ENCODE peak calls at places on chromosome 16, in ten cellular contexts. Q is omental fat pad, T is neural progenitor cell, Y is right lobe of liver, A is HCT116, U is psoas muscle, V is cardiac fibroblast, N is progenitor cell of endocrine pancreas, O is Caco-2, K is MCF 10A. H is an unnamed sample.

GRCh38 chr16:68289621-68290329 is 21.0 kb downstream of the SLC7A6OS start:
- DNase-seq in Q (no peak), T (no peak), Y (no peak), A (no peak), U (no peak), V (peak), N (no peak), O (no peak), K (no peak), H (no peak)

GRCh38 chr16:48182979-48183537 is 27.3 kb upstream of the ABCC12 start:
- DNase-seq in Q (no peak), T (no peak), Y (no peak), A (no peak), U (no peak), V (no peak), N (no peak), O (no peak), K (no peak), H (no peak)

GRCh38 chr16:56851671-56852400 is 13.2 kb upstream of the SLC12A3 start:
- DNase-seq in Q (no peak), T (peak), Y (peak), A (no peak), U (no peak), V (peak), N (no peak), O (no peak), K (no peak), H (no peak)

GRCh38 chr16:1108299-1109252 is 12.5 kb upstream of the C1QTNF8 start:
- DNase-seq in Q (no peak), T (no peak), Y (peak), A (no peak), U (peak), V (peak), N (no peak), O (no peak), K (peak), H (no peak)

GRCh38 chr16:88804552-88805339 is 1.2 kb downstream of the CDT1 start:
- DNase-seq in Q (no peak), T (no peak), Y (no peak), A (no peak), U (no peak), V (no peak), N (no peak), O (peak), K (peak), H (peak)

GRCh38 chr16:7849891-7850290 is 517.2 kb downstream of the RBFOX1 start:
- DNase-seq in Q (no peak), T (no peak), Y (no peak), A (no peak), U (no peak), V (no peak), N (no peak), O (no peak), K (no peak), H (no peak)

GRCh38 chr16:3171181-3171854 is 16.7 kb upstream of the OR1F1 start:
- DNase-seq in Q (no peak), T (peak), Y (peak), A (no peak), U (no peak), V (no peak), N (no peak), O (no peak), K (no peak), H (no peak)

GRCh38 chr16:69396187-69397061 is 10.6 kb upstream of the TERF2 start:
- DNase-seq in Q (peak), T (peak), Y (no peak), A (peak), U (peak), V (peak), N (peak), O (peak), K (peak), H (peak)

GRCh38 chr16:70250748-70251650 is 741 bp downstream of the EXOSC6 start:
- DNase-seq in Q (no peak), T (peak), Y (peak), A (no peak), U (peak), V (peak), N (no peak), O (peak), K (peak), H (peak)

GRCh38 chr16:681746-682427 is 1.7 kb downstream of the STUB1 start:
- DNase-seq in Q (no peak), T (no peak), Y (no peak), A (no peak), U (no peak), V (peak), N (no peak), O (no peak), K (peak), H (no peak)

GRCh38 chr16:66275795-66276428 is 90.6 kb upstream of the CDH5 start:
- DNase-seq in Q (no peak), T (peak), Y (no peak), A (peak), U (no peak), V (peak), N (peak), O (peak), K (peak), H (peak)

GRCh38 chr16:28477311-28477920 is 5.3 kb upstream of the NPIPB7 start:
- DNase-seq in Q (no peak), T (no peak), Y (no peak), A (no peak), U (no peak), V (no peak), N (no peak), O (no peak), K (no peak), H (no peak)

GRCh38 chr16:1103649-1104005 is 7.6 kb upstream of the C1QTNF8 start:
- DNase-seq in Q (no peak), T (no peak), Y (no peak), A (no peak), U (no peak), V (no peak), N (no peak), O (no peak), K (no peak), H (no peak)

GRCh38 chr16:57859331-57859730 is 57.0 kb upstream of the KIFC3 start:
- DNase-seq in Q (no peak), T (peak), Y (no peak), A (peak), U (no peak), V (peak), N (no peak), O (peak), K (peak), H (peak)

DNA sequence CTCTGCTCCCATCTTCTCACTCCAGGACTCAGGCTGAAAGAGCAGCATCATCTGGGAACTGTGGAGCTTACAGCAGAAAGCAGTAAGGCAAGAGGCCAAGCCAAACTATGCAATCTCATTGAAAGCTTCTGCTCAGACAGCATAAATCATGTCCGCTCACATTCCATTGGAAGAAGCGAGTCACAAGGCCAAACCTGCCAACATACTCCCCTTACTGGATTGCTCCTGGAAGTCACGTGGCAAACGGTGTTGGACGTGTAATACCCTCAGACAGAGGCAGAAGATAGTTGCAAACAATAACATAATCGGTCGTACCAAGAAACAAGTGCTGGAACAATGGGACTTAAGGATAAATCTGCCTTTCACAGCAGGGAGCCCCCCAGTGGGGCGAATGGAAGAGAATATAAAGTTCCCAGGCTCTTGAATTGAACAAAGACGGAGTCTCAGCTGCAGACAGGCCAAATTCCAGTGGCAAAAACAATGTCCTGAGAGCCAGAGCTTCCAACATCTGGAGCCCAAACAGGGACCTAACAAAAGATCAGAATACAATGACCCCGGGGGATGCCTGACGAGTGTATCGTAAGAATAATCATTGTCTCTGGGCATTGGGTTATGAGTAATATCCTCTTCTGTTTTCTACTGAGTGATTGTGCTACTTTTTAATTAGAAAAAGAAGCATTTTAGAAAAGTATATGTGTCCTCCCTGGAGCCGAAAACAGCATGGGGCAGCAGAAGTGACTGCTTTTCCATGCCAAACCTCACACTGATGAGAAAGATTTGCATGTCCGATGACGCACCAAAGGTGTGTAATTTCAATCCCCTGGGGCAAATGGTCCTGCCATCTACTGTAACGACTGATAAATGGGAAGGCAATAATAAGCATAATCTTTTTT is 68.4 kb downstream of the CMC2 start:
- DNase-seq in Q (no peak), T (peak), Y (no peak), A (peak), U (peak), V (peak), N (no peak), O (peak), K (peak), H (no peak)
- TF ChIP-seq CTCF in Q (no peak), T (no peak), Y (no peak), A (no peak), U (no peak), V (no peak), N (no peak), O (no peak), K (no peak), H (no peak)

DNA sequence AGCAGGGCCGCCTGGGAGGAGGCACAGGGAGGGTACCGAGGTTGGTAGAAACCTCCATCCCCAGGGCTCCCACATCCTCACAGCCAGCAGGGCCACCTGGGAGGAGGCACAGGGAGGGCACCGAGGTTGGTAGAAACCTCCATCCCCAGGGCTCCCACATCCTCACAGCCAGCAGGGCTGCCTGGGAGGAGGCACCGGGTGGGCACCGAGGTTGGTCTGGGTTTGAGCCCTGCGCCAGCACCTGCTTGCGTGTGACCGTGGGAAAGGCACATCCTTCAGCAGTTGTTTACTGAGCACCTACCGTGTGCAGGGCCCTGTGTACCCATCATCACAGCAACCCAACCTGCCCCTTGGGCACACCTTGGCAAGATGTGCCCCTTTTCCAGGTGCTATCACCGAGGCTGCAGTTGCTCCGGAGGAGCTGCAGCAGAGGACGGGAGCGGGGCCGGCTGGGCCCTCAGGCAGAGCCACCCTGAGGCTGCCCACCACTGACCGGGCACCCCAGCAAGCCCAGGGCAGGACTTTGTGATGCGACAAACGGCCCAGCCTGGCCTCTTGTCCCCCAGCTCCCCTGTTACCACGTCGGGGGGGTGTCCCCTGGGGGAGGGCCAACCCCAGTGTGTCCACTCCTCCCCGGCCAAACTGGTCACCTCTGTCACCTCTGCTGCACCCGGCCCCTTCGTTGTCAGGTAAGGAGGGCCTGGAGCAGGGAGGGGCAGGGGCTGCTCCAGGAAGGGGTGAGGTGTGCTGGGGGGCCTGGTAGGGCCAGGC is 22.1 kb upstream of the OSGIN1 start:
- DNase-seq in Q (no peak), T (no peak), Y (peak), A (no peak), U (peak), V (no peak), N (no peak), O (peak), K (no peak), H (no peak)
- TF ChIP-seq CTCF in Q (no peak), T (no peak), Y (no peak), A (no peak), U (no peak), V (no peak), N (no peak), O (no peak), K (no peak), H (no peak)

GRCh38 chr16:86876499-86876898 is 298.1 kb downstream of the FOXL1 start:
- DNase-seq in Q (no peak), T (no peak), Y (no peak), A (no peak), U (no peak), V (no peak), N (no peak), O (no peak), K (no peak), H (no peak)

GRCh38 chr16:86872126-86872525 is 293.8 kb downstream of the FOXL1 start:
- DNase-seq in Q (no peak), T (no peak), Y (no peak), A (no peak), U (no peak), V (no peak), N (no peak), O (no peak), K (no peak), H (no peak)

GRCh38 chr16:86877108-86877507 is 298.8 kb downstream of the FOXL1 start:
- DNase-seq in Q (no peak), T (no peak), Y (no peak), A (no peak), U (no peak), V (no peak), N (no peak), O (no peak), K (no peak), H (no peak)

GRCh38 chr16:86872833-86873232 is 294.5 kb downstream of the FOXL1 start:
- DNase-seq in Q (no peak), T (peak), Y (no peak), A (no peak), U (no peak), V (no peak), N (no peak), O (no peak), K (no peak), H (no peak)

DNA sequence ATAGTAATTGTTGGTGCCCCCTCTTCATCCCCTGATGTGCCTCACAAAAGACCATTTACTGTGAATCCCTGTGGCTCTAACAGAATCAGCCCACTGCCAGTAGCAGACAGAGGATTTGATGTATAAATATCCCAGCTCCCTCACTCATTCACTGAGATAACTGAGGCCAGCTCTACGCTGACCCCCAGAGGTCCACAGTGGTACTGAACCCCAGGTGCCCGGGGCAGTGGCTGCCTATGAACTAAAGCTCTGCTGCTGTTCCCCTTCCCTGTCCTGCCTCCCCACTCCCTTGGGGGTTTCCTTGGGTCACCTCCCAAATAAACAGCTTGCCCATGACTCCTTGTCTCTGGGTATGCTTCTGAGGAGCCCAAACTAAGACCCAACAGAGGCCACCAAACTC is 295.8 kb downstream of the FOXL1 start:
- DNase-seq in Q (no peak), T (peak), Y (no peak), A (peak), U (no peak), V (no peak), N (no peak), O (no peak), K (peak), H (peak)
- TF ChIP-seq CTCF in Q (no peak), T (peak), Y (peak), A (peak), U (peak), V (peak), N (peak), O (peak), K (peak), H (peak)

GRCh38 chr16:72018470-72018869 is 9.9 kb downstream of the DHODH start:
- DNase-seq in Q (no peak), T (no peak), Y (no peak), A (no peak), U (no peak), V (no peak), N (no peak), O (no peak), K (no peak), H (no peak)

GRCh38 chr16:72024862-72025382 is 16.4 kb downstream of the DHODH start:
- DNase-seq in Q (no peak), T (no peak), Y (no peak), A (no peak), U (no peak), V (no peak), N (no peak), O (no peak), K (no peak), H (no peak)

GRCh38 chr16:72023962-72024361 is 15.4 kb downstream of the DHODH start:
- DNase-seq in Q (no peak), T (no peak), Y (peak), A (no peak), U (no peak), V (peak), N (no peak), O (no peak), K (no peak), H (no peak)

GRCh38 chr16:72025404-72026114 is 17.0 kb downstream of the DHODH start:
- DNase-seq in Q (no peak), T (no peak), Y (peak), A (no peak), U (no peak), V (no peak), N (no peak), O (no peak), K (no peak), H (no peak)

GRCh38 chr16:72021043-72021442 is 12.5 kb downstream of the DHODH start:
- DNase-seq in Q (no peak), T (peak), Y (no peak), A (no peak), U (no peak), V (no peak), N (peak), O (no peak), K (no peak), H (peak)
- TF ChIP-seq CTCF in Q (no peak), T (peak), Y (no peak), A (no peak), U (no peak), V (peak), N (peak), O (peak), K (no peak), H (peak)

DNA sequence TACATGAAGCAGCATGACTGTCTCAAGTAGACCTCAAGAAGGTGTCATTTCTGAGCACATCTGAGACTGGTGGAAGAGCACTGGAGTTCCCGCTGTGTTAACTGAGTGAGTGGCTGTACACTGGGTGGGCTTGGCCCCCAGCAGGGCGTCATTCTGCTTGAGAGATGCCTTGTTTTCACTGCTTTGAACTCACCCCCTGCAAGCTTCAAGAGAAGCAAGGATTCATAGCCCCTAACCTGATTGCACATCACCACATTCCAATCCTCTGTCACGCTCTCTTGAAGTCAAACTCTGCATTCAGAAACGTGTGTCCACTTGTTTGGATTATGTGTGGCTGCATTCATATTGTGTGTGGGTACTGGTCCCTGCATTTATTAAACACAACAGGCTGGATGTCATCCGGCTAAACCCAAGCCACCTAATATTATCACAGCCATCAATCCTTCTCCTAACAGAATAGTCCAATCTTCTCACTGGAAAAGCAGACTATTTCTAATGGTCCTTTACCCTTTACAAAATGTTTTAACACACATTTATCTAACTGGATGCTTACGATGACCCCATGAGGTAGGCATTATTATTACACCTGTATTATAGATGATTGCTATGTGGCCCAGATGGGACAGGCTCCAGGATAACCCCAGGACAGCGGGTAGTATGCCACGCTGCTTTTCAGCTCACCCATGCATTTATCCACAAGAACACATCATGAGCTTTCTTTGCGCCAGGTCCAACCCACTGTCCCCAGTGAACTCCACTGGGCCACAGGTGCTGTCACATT is 76.3 kb downstream of the USP31 start:
- DNase-seq in Q (no peak), T (peak), Y (no peak), A (no peak), U (no peak), V (no peak), N (no peak), O (no peak), K (peak), H (no peak)
- TF ChIP-seq CTCF in Q (no peak), T (no peak), Y (no peak), A (no peak), U (no peak), V (no peak), N (no peak), O (no peak), K (no peak), H (peak)

DNA sequence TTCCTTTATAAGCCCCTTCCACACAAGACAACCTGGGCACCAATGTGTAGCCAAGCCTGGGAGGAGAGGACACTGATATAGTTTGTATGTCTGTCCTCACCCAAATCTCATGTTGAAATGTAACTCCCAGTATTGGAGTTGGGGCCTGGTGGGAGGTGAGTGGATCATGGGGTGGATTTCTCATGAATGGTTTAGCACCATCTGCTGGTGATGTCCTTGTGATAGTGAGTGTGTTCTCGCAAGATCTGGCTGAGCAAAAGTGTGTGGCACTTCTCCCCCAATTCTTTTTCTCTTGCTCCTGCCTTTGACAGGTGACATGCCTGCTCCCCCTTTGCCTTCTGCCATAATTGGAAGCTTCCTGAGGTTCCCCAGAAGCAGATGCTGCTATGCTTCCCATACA is 135.8 kb downstream of the USP31 start:
- DNase-seq in Q (no peak), T (peak), Y (no peak), A (peak), U (no peak), V (no peak), N (no peak), O (no peak), K (peak), H (peak)
- TF ChIP-seq CTCF in Q (no peak), T (peak), Y (peak), A (no peak), U (no peak), V (no peak), N (peak), O (no peak), K (peak), H (no peak)

H was measured in endothelial cell.